ENCODE peak calls at places on chromosome 11, in four cellular contexts. M is Caco-2, U is H1, H is ovary. A is an unnamed sample. For H3K4me1, the result is how much of the 10 kb centered on the place peaks cover.

GRCh38 chr11:91691872-91692271 is 532.7 kb upstream of the FAT3 start:
- DNase-seq in M (no peak), U (no peak), H (no peak), A (no peak)

GRCh38 chr11:34866375-34866774 is 49.8 kb downstream of the APIP start:
- DNase-seq in M (no peak), U (no peak), H (no peak), A (no peak)

GRCh38 chr11:22510010-22510409 is 115.6 kb downstream of the FANCF start:
- DNase-seq in M (no peak), U (no peak), H (no peak), A (no peak)

GRCh38 chr11:118099838-118100570 is 13.2 kb upstream of the SMIM35 start:
- DNase-seq in M (no peak), U (no peak), H (no peak), A (no peak)

GRCh38 chr11:110349109-110349996 is 52.9 kb upstream of the RDX start:
- DNase-seq in M (no peak), U (no peak), H (no peak), A (no peak)

GRCh38 chr11:126518130-126518995 is 162.9 kb downstream of the ST3GAL4 start:
- DNase-seq in M (no peak), U (no peak), H (no peak), A (no peak)

GRCh38 chr11:118306556-118306955 is 2.0 kb downstream of the CD3E start:
- DNase-seq in M (no peak), U (no peak), H (no peak), A (no peak)

GRCh38 chr11:109350091-109350490 is 71.9 kb upstream of the C11orf87 start:
- DNase-seq in M (no peak), U (no peak), H (no peak), A (no peak)

GRCh38 chr11:848988-849824 is 6.6 kb downstream of the TSPAN4 start:
- DNase-seq in M (peak), U (peak), H (no peak), A (no peak)

GRCh38 chr11:44235765-44236201 is 74.2 kb downstream of the ALX4 start:
- DNase-seq in M (no peak), U (no peak), H (no peak), A (no peak)

GRCh38 chr11:19403196-19403895 is 162.6 kb upstream of the E2F8 start:
- DNase-seq in M (no peak), U (no peak), H (no peak), A (no peak)

GRCh38 chr11:72823105-72823804 is 9.0 kb downstream of the ATG16L2 start:
- DNase-seq in M (no peak), U (no peak), H (peak), A (peak)

GRCh38 chr11:134260503-134260902 is 7.1 kb downstream of the ACAD8 start:
- DNase-seq in M (no peak), U (no peak), H (no peak), A (no peak)

GRCh38 chr11:115611343-115611742 is 107.1 kb upstream of the CADM1 start:
- DNase-seq in M (no peak), U (no peak), H (no peak), A (no peak)

GRCh38 chr11:35103366-35104194 is 35.4 kb upstream of the CD44 start:
- DNase-seq in M (no peak), U (no peak), H (no peak), A (no peak)

GRCh38 chr11:123211134-123211879 is 16.3 kb upstream of the CLMP start:
- DNase-seq in M (no peak), U (no peak), H (no peak), A (no peak)

GRCh38 chr11:115965754-115966504 is 461.7 kb upstream of the CADM1 start:
- DNase-seq in M (no peak), U (no peak), H (no peak), A (no peak)

GRCh38 chr11:36500315-36500721 is 9.8 kb downstream of the TRAF6 start:
- DNase-seq in M (no peak), U (no peak), H (no peak), A (no peak)

GRCh38 chr11:36498721-36499120 is 11.4 kb downstream of the TRAF6 start:
- DNase-seq in M (no peak), U (no peak), H (no peak), A (no peak)

GRCh38 chr11:36499325-36499724 is 10.7 kb downstream of the TRAF6 start:
- DNase-seq in M (no peak), U (no peak), H (no peak), A (no peak)

GRCh38 chr11:36501236-36501635 is 8.8 kb downstream of the TRAF6 start:
- DNase-seq in M (no peak), U (no peak), H (no peak), A (no peak)
- H3K4me1 ChIP-seq in M (under half), U (under half), H (under half), A (under half)

DNA sequence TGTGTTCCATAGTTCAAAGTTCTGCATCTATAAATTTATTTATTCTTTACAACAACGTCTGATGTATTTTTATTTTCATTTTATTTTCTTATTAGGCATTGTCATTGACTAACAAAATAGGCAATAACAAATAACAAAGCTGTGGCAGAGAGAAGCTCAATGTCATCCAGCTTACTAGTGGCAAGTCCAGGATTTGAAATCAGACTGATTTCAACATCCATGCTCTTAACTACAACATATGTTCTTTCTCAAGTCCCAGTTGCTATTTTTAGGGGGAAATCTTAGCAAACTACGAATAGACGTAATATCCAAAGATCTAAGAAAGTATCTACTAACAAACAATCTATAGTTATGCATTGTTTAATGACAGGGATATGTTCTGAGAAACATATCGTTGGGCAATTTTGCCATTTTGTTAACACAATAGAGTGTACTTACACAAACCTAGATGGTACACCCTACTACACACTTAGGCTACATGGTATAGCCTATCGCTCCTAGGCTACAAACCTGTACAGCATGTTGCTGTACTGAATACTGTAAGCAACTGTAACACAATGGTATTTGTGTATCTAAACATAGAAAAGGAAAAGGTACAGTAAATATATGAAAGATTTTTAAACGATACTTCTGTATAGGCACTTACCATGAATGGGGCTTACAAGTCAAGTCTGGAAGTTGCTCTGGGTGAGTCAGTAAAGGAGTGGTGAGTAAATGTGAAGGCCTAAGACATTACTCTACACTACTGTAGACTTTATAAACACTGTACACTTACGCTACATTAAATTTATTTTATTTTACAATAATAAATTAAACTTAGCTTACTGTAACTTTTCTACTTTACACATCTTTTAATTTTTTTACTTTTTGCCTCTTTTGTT is 151.3 kb downstream of the DLG2 start:
- DNase-seq in M (no peak), U (no peak), H (no peak), A (no peak)
- H3K4me1 ChIP-seq in M (under half), U (under half), H (under half), A (under half)

GRCh38 chr11:64787526-64788320 is 9.4 kb upstream of the SF1 start:
- DNase-seq in M (peak), U (peak), H (peak), A (peak)
- H3K4me1 ChIP-seq in M (under half), U (under half), H (under half), A (under half)

GRCh38 chr11:64129403-64129802 is 36.5 kb downstream of the MACROD1 start:
- DNase-seq in M (no peak), U (no peak), H (no peak), A (no peak)
- H3K4me1 ChIP-seq in M (under half), U (under half), H (under half), A (under half)